ENCODE peak calls at places on chromosomes 4 and X, in seven cellular contexts. B is Right ventricle myocardium inferior; H is stimulated activated CD4-positive, alpha-beta T cell treated with anti-CD3 and anti-CD28 coated beads, Interleukin-12 subunit alpha, Interleukin-12 subunit beta, amount 100 ng/mL, for 48 hours; M is cardiac muscle cell; V is WERI-Rb-1; G is MCF 10A; R is iPS-NIHi11. F is an unnamed sample.
A peak's percentile ranks its signal among the peaks of the same experiment; 100 is the strongest.

GRCh38 chr4:141388483-141388882 is 167.8 kb downstream of the ZNF330 start:
- DNase-seq in B (no peak), H (no peak), M (no peak), V (no peak), G (peak; percentile 38), R (no peak), F (no peak)

GRCh38 chr4:177546745-177547144 is 104.5 kb upstream of the AGA start:
- DNase-seq in B (no peak), H (no peak), M (no peak), V (no peak), G (no peak), R (no peak), F (no peak)

GRCh38 chr4:152534541-152535231 is 1.2 kb downstream of the FBXW7 start:
- DNase-seq in B (peak; percentile 87), H (no peak), M (peak; percentile 60), V (peak; percentile 44), G (peak; percentile 25), R (peak; percentile 39), F (no peak)

GRCh38 chr4:1843852-1844251 is 12.1 kb downstream of the LETM1 start:
- DNase-seq in B (peak; percentile 76), H (no peak), M (peak; percentile 42), V (no peak), G (no peak), R (no peak), F (peak; percentile 49)

GRCh38 chr4:119648398-119648797 is 19.8 kb upstream of the PDE5A start:
- DNase-seq in B (no peak), H (no peak), M (no peak), V (no peak), G (no peak), R (no peak), F (no peak)

GRCh38 chrX:131987252-131987651 is 35.9 kb upstream of the STK26 start:
- DNase-seq in B (no peak), H (no peak), M (no peak), V (no peak), G (no peak), R (no peak), F (peak; percentile 33)

GRCh38 chr4:98657531-98658286 is 702 bp downstream of the TSPAN5 start:
- DNase-seq in B (no peak), H (no peak), M (peak; percentile 65), V (peak; percentile 82), G (peak; percentile 67), R (peak; percentile 70), F (peak; percentile 93)

GRCh38 chrX:118524344-118524743 is 28.7 kb downstream of the DOCK11 start:
- DNase-seq in B (no peak), H (no peak), M (no peak), V (no peak), G (no peak), R (no peak), F (no peak)

GRCh38 chr4:89267392-89267791 is 40.2 kb downstream of the GPRIN3 start:
- DNase-seq in B (no peak), H (no peak), M (peak; percentile 52), V (no peak), G (no peak), R (no peak), F (no peak)

GRCh38 chr4:78527555-78527954 is 24.0 kb upstream of the ANXA3 start:
- DNase-seq in B (no peak), H (no peak), M (no peak), V (no peak), G (no peak), R (no peak), F (no peak)

GRCh38 chr4:4390521-4391240 is 3.8 kb downstream of the NSG1 start:
- DNase-seq in B (no peak), H (no peak), M (no peak), V (no peak), G (no peak), R (no peak), F (no peak)

GRCh38 chr4:53601251-53601764 is 10.0 kb upstream of the LNX1 start:
- DNase-seq in B (peak; percentile 35), H (no peak), M (peak; percentile 43), V (peak; percentile 47), G (peak; percentile 44), R (peak; percentile 56), F (no peak)

GRCh38 chr4:22873899-22874298 is 181.2 kb downstream of the GBA3 start:
- DNase-seq in B (no peak), H (no peak), M (no peak), V (no peak), G (no peak), R (no peak), F (no peak)

GRCh38 chr4:71974681-71975080 is 57.1 kb upstream of the NPFFR2 start:
- DNase-seq in B (no peak), H (no peak), M (no peak), V (no peak), G (peak; percentile 76), R (no peak), F (no peak)

GRCh38 chr4:80072607-80073361 is at the start of gene ANTXR2:
- DNase-seq in B (peak; percentile 98), H (no peak), M (peak; percentile 91), V (peak; percentile 90), G (peak; percentile 95), R (peak; percentile 86), F (peak; percentile 40)

GRCh38 chrX:47278684-47279083 is 45.9 kb downstream of the USP11 start:
- DNase-seq in B (no peak), H (no peak), M (no peak), V (no peak), G (no peak), R (no peak), F (no peak)

GRCh38 chr4:139534287-139534950 is 21.6 kb downstream of the SETD7 start:
- DNase-seq in B (no peak), H (no peak), M (no peak), V (no peak), G (no peak), R (no peak), F (no peak)

GRCh38 chrX:30888526-30889146 is 418 bp downstream of the TAB3 start:
- DNase-seq in B (no peak), H (peak; percentile 24), M (peak; percentile 51), V (peak; percentile 10), G (peak; percentile 18), R (peak; percentile 37), F (peak; percentile 10)

GRCh38 chr4:2915789-2916188 is 47.4 kb downstream of the NOP14 start:
- DNase-seq in B (no peak), H (no peak), M (no peak), V (no peak), G (no peak), R (no peak), F (no peak)

GRCh38 chr4:99655315-99656081 is 2.1 kb downstream of the C4orf54 start:
- DNase-seq in B (peak; percentile 70), H (no peak), M (no peak), V (no peak), G (peak; percentile 96), R (no peak), F (no peak)

GRCh38 chr4:184170996-184171395 is 46.7 kb downstream of the ENPP6 start:
- DNase-seq in B (no peak), H (no peak), M (peak; percentile 62), V (peak; percentile 69), G (peak; percentile 34), R (peak; percentile 58), F (no peak)

GRCh38 chr4:53476232-53477037 is 99.0 kb downstream of the FIP1L1 start:
- DNase-seq in B (no peak), H (no peak), M (no peak), V (no peak), G (peak; percentile 76), R (no peak), F (no peak)

GRCh38 chr4:119209077-119209476 is 3.4 kb upstream of the USP53 start:
- DNase-seq in B (no peak), H (peak; percentile 89), M (no peak), V (no peak), G (peak; percentile 94), R (no peak), F (no peak)

GRCh38 chrX:44484607-44485146 is 58.0 kb downstream of the FUNDC1 start:
- DNase-seq in B (no peak), H (no peak), M (no peak), V (no peak), G (no peak), R (no peak), F (no peak)

GRCh38 chr4:84965558-84966381 is 720 bp downstream of the WDFY3 start:
- DNase-seq in B (peak; percentile 75), H (no peak), M (peak; percentile 74), V (peak; percentile 56), G (peak; percentile 39), R (peak; percentile 83), F (no peak)

GRCh38 chr4:37631551-37631950 is 54.6 kb downstream of the RELL1 start:
- DNase-seq in B (no peak), H (no peak), M (no peak), V (no peak), G (no peak), R (no peak), F (no peak)

GRCh38 chrX:153687121-153688039 is at the start of gene SLC6A8:
- DNase-seq in B (peak; percentile 86), H (no peak), M (peak; percentile 68), V (peak; percentile 91), G (peak; percentile 67), R (peak; percentile 61), F (peak; percentile 50)

GRCh38 chr4:89111833-89112563 is 665 bp downstream of the TIGD2 start:
- DNase-seq in B (no peak), H (no peak), M (peak; percentile 35), V (no peak), G (peak; percentile 91), R (no peak), F (peak; percentile 42)

GRCh38 chrX:13684361-13684760 is 4.6 kb upstream of the RAB9A start:
- DNase-seq in B (no peak), H (no peak), M (no peak), V (no peak), G (no peak), R (no peak), F (no peak)

GRCh38 chrX:15564981-15565579 is 35.7 kb downstream of the ACE2 start:
- DNase-seq in B (peak; percentile 52), H (peak; percentile 1), M (peak; percentile 73), V (peak; percentile 52), G (peak; percentile 83), R (peak; percentile 15), F (peak; percentile 55)

GRCh38 chr4:80295841-80296240 is 29.4 kb downstream of the FGF5 start:
- DNase-seq in B (no peak), H (no peak), M (no peak), V (no peak), G (no peak), R (no peak), F (no peak)

GRCh38 chr4:82517043-82517442 is 44.7 kb downstream of the TMEM150C start:
- DNase-seq in B (no peak), H (no peak), M (no peak), V (no peak), G (no peak), R (no peak), F (no peak)

GRCh38 chr4:813900-814299 is 12.0 kb downstream of the CPLX1 start:
- DNase-seq in B (no peak), H (no peak), M (no peak), V (no peak), G (no peak), R (no peak), F (no peak)

GRCh38 chr4:26822546-26822945 is 38.1 kb upstream of the STIM2 start:
- DNase-seq in B (no peak), H (no peak), M (no peak), V (no peak), G (no peak), R (no peak), F (no peak)

GRCh38 chr4:57081651-57082349 is 28.4 kb downstream of the IGFBP7 start:
- DNase-seq in B (no peak), H (no peak), M (no peak), V (no peak), G (no peak), R (no peak), F (peak; percentile 27)

GRCh38 chr4:157918036-157918832 is 254.6 kb downstream of the GASK1B start:
- DNase-seq in B (no peak), H (no peak), M (no peak), V (no peak), G (no peak), R (no peak), F (no peak)

GRCh38 chrX:6685489-6685888 is 150.6 kb upstream of the VCX3A start:
- DNase-seq in B (no peak), H (no peak), M (no peak), V (no peak), G (no peak), R (no peak), F (no peak)

GRCh38 chr4:27764526-27764837 is 903.8 kb downstream of the STIM2 start:
- DNase-seq in B (no peak), H (no peak), M (no peak), V (no peak), G (peak; percentile 32), R (no peak), F (no peak)